ENCODE peak calls at places on chromosomes 4 and X, in five cellular contexts. U is astrocyte, D is hepatocyte, R is ascending aorta, S is brain microvascular endothelial cell. W is an unnamed sample. For H3K27me3, the result is how much of the 10 kb centered on the place peaks cover.

GRCh38 chr4:25749150-25749794 is 93.6 kb downstream of the SLC34A2 start:
- DNase-seq in U (peak), D (no peak), S (no peak), R (no peak), W (no peak)

GRCh38 chr4:103046416-103047290 is 27.1 kb upstream of the SLC9B1 start:
- DNase-seq in S (peak), R (no peak), D (peak), U (peak), W (no peak)

GRCh38 chr4:141463678-141464077 is 172.7 kb upstream of the IL15 start:
- DNase-seq in S (no peak), D (no peak), U (no peak), R (no peak), W (no peak)

GRCh38 chr4:169418846-169419245 is 148.1 kb upstream of the SH3RF1 start:
- DNase-seq in R (no peak), D (no peak), S (no peak), U (no peak), W (no peak)

GRCh38 chrX:54786972-54787371 is 11.1 kb downstream of the ITIH6 start:
- DNase-seq in U (no peak), D (no peak), S (no peak), R (no peak), W (no peak)

GRCh38 chr4:158782539-158783360 is 13.9 kb downstream of the FNIP2 start:
- DNase-seq in U (peak), S (no peak), D (peak), R (no peak), W (no peak)

GRCh38 chr4:74661427-74662171 is 132.7 kb downstream of the BTC start:
- DNase-seq in R (no peak), U (no peak), S (peak), D (no peak), W (peak)

GRCh38 chr4:182600093-182600492 is 317.1 kb downstream of the DCTD start:
- DNase-seq in D (no peak), S (no peak), U (peak), R (no peak), W (peak)

GRCh38 chr4:158538176-158538575 is 16.5 kb downstream of the RXFP1 start:
- DNase-seq in D (no peak), U (peak), S (peak), R (no peak), W (no peak)

GRCh38 chr4:26206339-26206738 is 114.5 kb upstream of the RBPJ start:
- DNase-seq in R (no peak), S (peak), U (peak), D (no peak), W (peak)

GRCh38 chr4:64713256-64713840 is 304.1 kb upstream of the TECRL start:
- DNase-seq in S (peak), R (no peak), D (peak), U (peak), W (no peak)

GRCh38 chr4:2284934-2285664 is 23.2 kb upstream of the MXD4 start:
- DNase-seq in R (peak), D (no peak), S (peak), U (peak), W (no peak)

GRCh38 chrX:152798945-152799344 is 29.5 kb upstream of the MAGEA6 start:
- DNase-seq in U (no peak), D (no peak), R (no peak), S (no peak), W (no peak)

GRCh38 chr4:102007959-102008425 is 217.5 kb downstream of the BANK1 start:
- DNase-seq in S (no peak), U (no peak), D (no peak), R (no peak), W (no peak)

GRCh38 chrX:150161092-150161672 is 201.9 kb upstream of the MAMLD1 start:
- DNase-seq in U (no peak), D (no peak), R (no peak), S (no peak), W (no peak)

GRCh38 chrX:108091878-108092291 is 307 bp downstream of the ATG4A start:
- DNase-seq in R (no peak), U (no peak), D (no peak), S (no peak), W (no peak)

GRCh38 chr4:88159137-88159725 is 792 bp upstream of the ABCG2 start:
- DNase-seq in U (no peak), R (no peak), D (no peak), S (no peak), W (no peak)

GRCh38 chr4:24475756-24476155 is 108.6 kb downstream of the DHX15 start:
- DNase-seq in U (no peak), D (no peak), S (no peak), R (no peak), W (no peak)

GRCh38 chr4:102815981-102816380 is 11.4 kb downstream of the UBE2D3 start:
- DNase-seq in R (no peak), S (peak), D (peak), U (peak), W (peak)

GRCh38 chr4:165874072-165874798 is 1.2 kb downstream of the TLL1 start:
- DNase-seq in D (peak), R (no peak), U (no peak), S (no peak), W (no peak)

GRCh38 chrX:12446342-12447075 is 308.2 kb downstream of the FRMPD4 start:
- DNase-seq in D (no peak), S (peak), R (no peak), U (peak), W (no peak)

GRCh38 chrX:139909716-139910115 is 23.1 kb downstream of the ATP11C start:
- DNase-seq in D (no peak), U (no peak), R (no peak), S (no peak), W (no peak)

GRCh38 chrX:17758382-17758781 is 21.1 kb downstream of the SCML1 start:
- DNase-seq in D (no peak), U (no peak), S (no peak), R (no peak), W (no peak)

GRCh38 chr4:89657931-89658700 is 178.8 kb downstream of the SNCA start:
- DNase-seq in D (peak), R (no peak), S (peak), U (peak), W (no peak)

GRCh38 chr4:173490817-173491518 is 39.1 kb downstream of the HAND2 start:
- DNase-seq in S (peak), D (peak), R (no peak), U (peak), W (no peak)

GRCh38 chrX:72306085-72306801 is 529 bp upstream of the CITED1 start:
- DNase-seq in D (no peak), U (no peak), S (no peak), R (no peak), W (no peak)

GRCh38 chrX:12297353-12297752 is 159.1 kb downstream of the FRMPD4 start:
- DNase-seq in U (no peak), S (no peak), R (no peak), D (no peak), W (no peak)

GRCh38 chr4:70895846-70896435 is 6.2 kb upstream of the MOB1B start:
- DNase-seq in S (no peak), U (no peak), R (no peak), D (peak), W (no peak)

GRCh38 chrX:2474963-2475726 is 25.6 kb downstream of the DHRSX start:
- DNase-seq in U (no peak), S (no peak), D (no peak), R (no peak), W (no peak)

GRCh38 chr4:8245879-8246833 is 23.4 kb upstream of the HTRA3 start:
- DNase-seq in U (no peak), R (no peak), S (no peak), D (no peak), W (no peak)

GRCh38 chr4:13642163-13642562 is 14.6 kb upstream of the BOD1L1 start:
- DNase-seq in R (no peak), U (peak), D (no peak), S (no peak), W (no peak)

GRCh38 chrX:72475952-72476668 is 96.5 kb downstream of the HDAC8 start:
- DNase-seq in D (no peak), U (peak), R (no peak), S (no peak), W (no peak)

GRCh38 chr4:38911257-38911656 is 43.7 kb downstream of the FAM114A1 start:
- DNase-seq in D (peak), R (no peak), U (no peak), S (no peak), W (no peak)

GRCh38 chr4:23006756-23007155 is 314.0 kb downstream of the GBA3 start:
- DNase-seq in U (peak), D (no peak), S (no peak), R (no peak), W (peak)

GRCh38 chrX:96770315-96770714 is 85.7 kb downstream of the DIAPH2 start:
- DNase-seq in S (no peak), D (peak), U (no peak), R (no peak), W (no peak)

GRCh38 chrX:47697171-47697570 is 38.2 kb upstream of the UXT start:
- DNase-seq in R (no peak), D (peak), S (no peak), U (no peak), W (no peak)

GRCh38 chr4:119103263-119103662 is 32.4 kb upstream of the MYOZ2 start:
- DNase-seq in D (peak), S (peak), R (no peak), U (peak), W (peak)

GRCh38 chrX:26160301-26160700 is at the start of gene MAGEB6B:
- DNase-seq in S (no peak), D (no peak), U (no peak), R (no peak), W (no peak)
- H3K27me3 ChIP-seq in S (under half), D (under half), U (under half), R (under half), W (under half)

GRCh38 chrX:130649738-130650137 is 248.0 kb downstream of the RBMX2 start:
- DNase-seq in R (no peak), D (no peak), U (no peak), S (no peak), W (no peak)

GRCh38 chrX:130647468-130647867 is 245.7 kb downstream of the RBMX2 start:
- DNase-seq in D (no peak), U (no peak), S (no peak), R (no peak), W (no peak)

GRCh38 chrX:130645955-130646583 is 244.3 kb downstream of the RBMX2 start:
- DNase-seq in R (no peak), S (no peak), D (no peak), U (no peak), W (no peak)
- H3K27me3 ChIP-seq in R (under half), S (under half), D (under half), U (under half), W (under half)

DNA sequence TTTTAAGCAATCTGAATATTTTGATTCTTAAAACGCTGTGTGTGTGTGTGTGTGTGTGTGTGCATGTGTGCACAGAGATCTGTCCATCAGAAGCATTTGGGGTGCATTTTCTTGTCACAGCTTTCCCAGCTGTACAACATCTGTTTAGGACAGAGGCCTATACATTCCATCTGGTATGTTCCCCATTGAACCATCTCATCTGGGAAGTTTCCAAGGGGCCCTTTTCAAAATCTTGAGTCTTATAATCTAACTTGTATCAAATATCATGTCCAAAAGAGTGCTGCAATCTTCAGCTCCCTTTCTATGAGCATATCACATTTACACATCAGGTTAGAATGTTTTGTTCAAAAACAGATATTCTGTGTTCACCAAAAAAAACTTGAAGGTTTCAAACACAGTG is 16.5 kb upstream of the MID1 start:
- DNase-seq in D (no peak), U (no peak), S (no peak), R (no peak), W (no peak)
- H3K27me3 ChIP-seq in D (under half), U (under half), S (under half), R (under half), W (under half)

GRCh38 chrX:110558406-110558805 is 199.8 kb downstream of the RTL9 start:
- DNase-seq in U (no peak), D (no peak), S (no peak), R (no peak), W (no peak)
- H3K27me3 ChIP-seq in U (under half), D (under half), S (under half), R (under half), W (under half)

GRCh38 chr4:6562931-6563901 is 11.8 kb upstream of the MAN2B2 start:
- DNase-seq in S (no peak), R (no peak), D (no peak), U (no peak), W (no peak)
- H3K27me3 ChIP-seq in S (under half), R (under half), D (half or more), U (under half), W (under half)

GRCh38 chrX:154028502-154029184 is 8.9 kb upstream of the IRAK1 start:
- DNase-seq in R (no peak), D (no peak), S (no peak), U (no peak), W (no peak)
- H3K27me3 ChIP-seq in R (under half), D (under half), S (under half), U (under half), W (under half)

W was measured in BJ.